ENCODE peak calls at places on chromosomes 2 and 18, in seven cellular contexts. O is HT1080; Q is NCI-H2171 treated with DMSO at 0.1 percent for 48 hours; M is stimulated activated CD8-positive, alpha-beta memory T cell treated with anti-CD3 and anti-CD28 coated beads, Interleukin-15, amount 100 ng/mL, for 4 hours; U is Peyer's patch; I is progenitor cell of endocrine pancreas; F is bronchial epithelial cell. Z is an unnamed sample.

GRCh38 chr2:105775809-105776559 is 31.3 kb downstream of the NCK2 start:
- DNase-seq in I (no peak), U (peak), F (no peak), O (no peak), Q (no peak), M (no peak), Z (peak)

GRCh38 chr2:3617198-3617890 is 22.4 kb downstream of the COLEC11 start:
- DNase-seq in I (no peak), F (no peak), U (peak), Q (no peak), M (no peak), O (no peak), Z (no peak)

GRCh38 chr2:13050764-13051163 is 334.0 kb downstream of the TRIB2 start:
- DNase-seq in Q (no peak), U (no peak), O (peak), M (no peak), F (peak), I (no peak), Z (no peak)

GRCh38 chr18:49021076-49021432 is 70.3 kb upstream of the SMAD7 start:
- DNase-seq in I (no peak), M (no peak), O (no peak), Q (no peak), U (no peak), F (no peak), Z (no peak)

GRCh38 chr2:11385222-11385621 is 40.8 kb upstream of the ROCK2 start:
- DNase-seq in F (no peak), O (no peak), I (no peak), Q (no peak), M (no peak), U (peak), Z (no peak)

GRCh38 chr2:174339971-174340399 is 5.2 kb downstream of the SP9 start:
- DNase-seq in F (no peak), M (no peak), O (no peak), I (no peak), U (no peak), Q (no peak), Z (no peak)

GRCh38 chr18:59537581-59537980 is 159.6 kb downstream of the CCBE1 start:
- DNase-seq in Q (no peak), F (peak), I (no peak), O (no peak), U (no peak), M (no peak), Z (no peak)

GRCh38 chr18:24014986-24015896 is 687 bp downstream of the TTC39C start:
- DNase-seq in O (peak), F (no peak), Q (peak), M (peak), I (no peak), U (peak), Z (peak)

GRCh38 chr2:168536925-168537466 is 80.9 kb downstream of the CERS6 start:
- DNase-seq in O (peak), I (no peak), F (peak), M (no peak), Q (no peak), U (no peak), Z (peak)

GRCh38 chr2:39871291-39871761 is 92.3 kb upstream of the THUMPD2 start:
- DNase-seq in O (peak), I (no peak), U (no peak), Q (peak), F (peak), M (no peak), Z (no peak)

GRCh38 chr18:11808001-11808855 is 43.0 kb upstream of the CHMP1B start:
- DNase-seq in M (no peak), U (no peak), O (peak), F (peak), Q (no peak), I (no peak), Z (no peak)

GRCh38 chr2:11103984-11104793 is 51.1 kb upstream of the SLC66A3 start:
- DNase-seq in U (peak), M (no peak), I (no peak), Q (no peak), O (no peak), F (no peak), Z (peak)

GRCh38 chr2:153074207-153074606 is 355.8 kb downstream of the ARL6IP6 start:
- DNase-seq in F (peak), I (no peak), U (no peak), Q (no peak), M (no peak), O (peak), Z (no peak)

Z was measured in immature natural killer cell.